ENCODE peak calls at places on chromosome 11, in six cellular contexts. M is astrocyte of the cerebellum, L is tibial artery, W is mucosa of descending colon, G is BE2C, B is cardiac muscle cell. A is an unnamed sample.

GRCh38 chr11:18374956-18375355 is 19.4 kb upstream of the LDHA start:
- DNase-seq in M (no peak), L (no peak), W (no peak), G (no peak), B (no peak), A (no peak)

GRCh38 chr11:94650756-94651155 is 83.6 kb downstream of the PIWIL4 start:
- DNase-seq in M (no peak), L (peak), W (peak), G (no peak), B (peak), A (no peak)

GRCh38 chr11:124873980-124874379 is 8.7 kb downstream of the ROBO3 start:
- DNase-seq in M (no peak), L (no peak), W (no peak), G (no peak), B (no peak), A (no peak)

GRCh38 chr11:122769126-122769780 is 69.0 kb upstream of the CRTAM start:
- DNase-seq in M (no peak), L (no peak), W (no peak), G (no peak), B (peak), A (no peak)

GRCh38 chr11:61152816-61153592 is 8.2 kb downstream of the VPS37C start:
- DNase-seq in M (peak), L (no peak), W (no peak), G (no peak), B (peak), A (no peak)

GRCh38 chr11:74980627-74981026 is 8.1 kb upstream of the NEU3 start:
- DNase-seq in M (no peak), L (no peak), W (no peak), G (no peak), B (no peak), A (no peak)

GRCh38 chr11:26993965-26994446 is at the start of gene FIBIN:
- DNase-seq in M (no peak), L (peak), W (no peak), G (peak), B (peak), A (no peak)

GRCh38 chr11:15114501-15115475 is at the start of gene INSC:
- DNase-seq in M (no peak), L (no peak), W (no peak), G (no peak), B (peak), A (peak)

GRCh38 chr11:27757953-27758352 is 57.7 kb upstream of the BDNF start:
- DNase-seq in M (peak), L (no peak), W (no peak), G (no peak), B (peak), A (no peak)

GRCh38 chr11:104823638-104824037 is 74.6 kb downstream of the CASP12 start:
- DNase-seq in M (no peak), L (no peak), W (no peak), G (no peak), B (no peak), A (no peak)

GRCh38 chr11:44885919-44886318 is 64.8 kb downstream of the TP53I11 start:
- DNase-seq in M (no peak), L (no peak), W (no peak), G (no peak), B (no peak), A (no peak)

GRCh38 chr11:67441731-67442401 is 1.4 kb downstream of the CORO1B start:
- DNase-seq in M (no peak), L (no peak), W (no peak), G (no peak), B (no peak), A (no peak)

GRCh38 chr11:68146704-68147474 is 25.7 kb upstream of the CHKA start:
- DNase-seq in M (no peak), L (no peak), W (peak), G (peak), B (peak), A (no peak)

GRCh38 chr11:33376331-33377099 is 119.3 kb downstream of the HIPK3 start:
- DNase-seq in M (no peak), L (no peak), W (no peak), G (no peak), B (peak), A (peak)

GRCh38 chr11:132451942-132452601 is 1080.2 kb downstream of the OPCML start:
- DNase-seq in M (no peak), L (no peak), W (no peak), G (no peak), B (no peak), A (no peak)

GRCh38 chr11:92269021-92269420 is 44.4 kb downstream of the FAT3 start:
- DNase-seq in M (peak), L (no peak), W (no peak), G (no peak), B (peak), A (no peak)

GRCh38 chr11:116219171-116219635 is 553.6 kb downstream of the BUD13 start:
- DNase-seq in M (peak), L (no peak), W (no peak), G (peak), B (no peak), A (no peak)

GRCh38 chr11:69010361-69010891 is 2.6 kb downstream of the MRGPRF start:
- DNase-seq in M (no peak), L (no peak), W (no peak), G (no peak), B (no peak), A (no peak)

GRCh38 chr11:11581493-11581880 is 40.3 kb downstream of the GALNT18 start:
- DNase-seq in M (no peak), L (no peak), W (no peak), G (no peak), B (no peak), A (no peak)

GRCh38 chr11:59615132-59615636 is 390 bp downstream of the OSBP start:
- DNase-seq in M (no peak), L (peak), W (peak), G (peak), B (peak), A (peak)

GRCh38 chr11:2777396-2777795 is 77.6 kb upstream of the KCNQ1OT1 start:
- DNase-seq in M (no peak), L (no peak), W (no peak), G (no peak), B (peak), A (peak)

GRCh38 chr11:94493146-94493442 is 550 bp downstream of the MRE11 start:
- DNase-seq in M (no peak), L (no peak), W (peak), G (no peak), B (no peak), A (no peak)

GRCh38 chr11:11502303-11502828 is 119.4 kb downstream of the GALNT18 start:
- DNase-seq in M (no peak), L (no peak), W (peak), G (no peak), B (no peak), A (no peak)

GRCh38 chr11:18749681-18750319 is 23.8 kb upstream of the IGSF22 start:
- DNase-seq in M (peak), L (peak), W (no peak), G (peak), B (peak), A (no peak)

GRCh38 chr11:126892781-126893180 is 107.8 kb downstream of the KIRREL3 start:
- DNase-seq in M (no peak), L (no peak), W (no peak), G (no peak), B (no peak), A (no peak)

GRCh38 chr11:3989251-3989650 is 105.3 kb upstream of the RRM1 start:
- DNase-seq in M (no peak), L (no peak), W (peak), G (no peak), B (no peak), A (no peak)

GRCh38 chr11:63869171-63869591 is 30.3 kb downstream of the MARK2 start:
- DNase-seq in M (no peak), L (no peak), W (peak), G (no peak), B (no peak), A (no peak)

GRCh38 chr11:87972133-87972532 is 203.1 kb downstream of the RAB38 start:
- DNase-seq in M (no peak), L (no peak), W (no peak), G (no peak), B (no peak), A (no peak)

GRCh38 chr11:133950874-133951483 is 5.8 kb downstream of the IGSF9B start:
- DNase-seq in M (no peak), L (peak), W (no peak), G (peak), B (no peak), A (no peak)

GRCh38 chr11:15346907-15347306 is 232.2 kb downstream of the INSC start:
- DNase-seq in M (no peak), L (no peak), W (no peak), G (no peak), B (no peak), A (no peak)

GRCh38 chr11:79663012-79663411 is 222.2 kb upstream of the TENM4 start:
- DNase-seq in M (no peak), L (no peak), W (no peak), G (no peak), B (no peak), A (no peak)

GRCh38 chr11:38019072-38019775 is 1421.2 kb upstream of the RAG2 start:
- DNase-seq in M (no peak), L (no peak), W (no peak), G (no peak), B (peak), A (no peak)

GRCh38 chr11:45212566-45213315 is 66.3 kb downstream of the PRDM11 start:
- DNase-seq in M (no peak), L (no peak), W (no peak), G (no peak), B (no peak), A (no peak)

GRCh38 chr11:94737171-94737611 is 31.0 kb upstream of the AMOTL1 start:
- DNase-seq in M (no peak), L (no peak), W (no peak), G (no peak), B (no peak), A (no peak)

GRCh38 chr11:58068640-58069039 is 37.9 kb downstream of the OR6Q1 start:
- DNase-seq in M (no peak), L (no peak), W (no peak), G (no peak), B (no peak), A (no peak)

GRCh38 chr11:5621580-5621979 is 3.2 kb upstream of the TRIM34 start:
- DNase-seq in M (no peak), L (no peak), W (no peak), G (no peak), B (no peak), A (no peak)

GRCh38 chr11:108224908-108225786 is 2.3 kb downstream of the ATM start:
- DNase-seq in M (no peak), L (no peak), W (no peak), G (no peak), B (no peak), A (no peak)

GRCh38 chr11:27933992-27934829 is 173.7 kb downstream of the KIF18A start:
- DNase-seq in M (peak), L (no peak), W (no peak), G (no peak), B (peak), A (no peak)

GRCh38 chr11:129815596-129816461 is at the start of gene TMEM45B:
- DNase-seq in M (no peak), L (no peak), W (peak), G (peak), B (peak), A (peak)

GRCh38 chr11:129819237-129819636 is 3.6 kb downstream of the TMEM45B start:
- DNase-seq in M (no peak), L (no peak), W (no peak), G (no peak), B (no peak), A (no peak)

GRCh38 chr11:129813216-129813791 is 2.3 kb upstream of the TMEM45B start:
- DNase-seq in M (no peak), L (no peak), W (no peak), G (no peak), B (no peak), A (no peak)

GRCh38 chr11:129817282-129818051 is 1.8 kb downstream of the TMEM45B start:
- DNase-seq in M (no peak), L (no peak), W (peak), G (no peak), B (no peak), A (no peak)

GRCh38 chr11:129814244-129814992 is 1.2 kb upstream of the TMEM45B start:
- DNase-seq in M (no peak), L (no peak), W (no peak), G (peak), B (no peak), A (no peak)
- TF ChIP-seq CTCF in M (no peak), L (no peak), W (no peak), G (no peak), B (no peak), A (no peak)

GRCh38 chr11:114953039-114953438 is 274.7 kb downstream of the NXPE2 start:
- DNase-seq in M (no peak), L (no peak), W (peak), G (no peak), B (no peak), A (no peak)
- TF ChIP-seq CTCF in M (no peak), L (no peak), W (no peak), G (peak), B (no peak), A (peak)

GRCh38 chr11:77143405-77144020 is 15.5 kb downstream of the MYO7A start:
- DNase-seq in M (no peak), L (no peak), W (no peak), G (no peak), B (no peak), A (no peak)
- TF ChIP-seq CTCF in M (no peak), L (no peak), W (no peak), G (no peak), B (no peak), A (no peak)

DNA sequence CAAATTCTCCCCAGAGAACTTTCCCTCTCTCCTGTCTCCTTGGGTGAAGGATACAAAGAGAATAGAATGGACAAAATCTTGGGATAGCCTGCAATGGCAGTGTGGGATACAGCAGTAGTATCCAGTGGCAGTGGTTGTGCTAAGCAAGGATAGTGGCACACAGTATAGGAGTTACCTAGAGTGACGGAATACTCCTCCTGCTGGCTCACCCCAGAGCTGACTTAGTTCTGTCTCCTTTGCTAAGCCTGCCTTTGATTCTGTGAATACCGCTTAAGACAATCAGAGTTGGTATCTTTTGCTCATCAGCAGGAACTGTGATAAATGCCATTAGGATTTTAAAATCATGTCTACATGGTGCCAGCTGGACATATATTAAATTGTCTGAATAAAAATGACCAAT is 404.3 kb downstream of the JRKL start:
- DNase-seq in M (no peak), L (no peak), W (no peak), G (no peak), B (no peak), A (no peak)
- TF ChIP-seq CTCF in M (no peak), L (no peak), W (no peak), G (peak), B (no peak), A (no peak)

DNA sequence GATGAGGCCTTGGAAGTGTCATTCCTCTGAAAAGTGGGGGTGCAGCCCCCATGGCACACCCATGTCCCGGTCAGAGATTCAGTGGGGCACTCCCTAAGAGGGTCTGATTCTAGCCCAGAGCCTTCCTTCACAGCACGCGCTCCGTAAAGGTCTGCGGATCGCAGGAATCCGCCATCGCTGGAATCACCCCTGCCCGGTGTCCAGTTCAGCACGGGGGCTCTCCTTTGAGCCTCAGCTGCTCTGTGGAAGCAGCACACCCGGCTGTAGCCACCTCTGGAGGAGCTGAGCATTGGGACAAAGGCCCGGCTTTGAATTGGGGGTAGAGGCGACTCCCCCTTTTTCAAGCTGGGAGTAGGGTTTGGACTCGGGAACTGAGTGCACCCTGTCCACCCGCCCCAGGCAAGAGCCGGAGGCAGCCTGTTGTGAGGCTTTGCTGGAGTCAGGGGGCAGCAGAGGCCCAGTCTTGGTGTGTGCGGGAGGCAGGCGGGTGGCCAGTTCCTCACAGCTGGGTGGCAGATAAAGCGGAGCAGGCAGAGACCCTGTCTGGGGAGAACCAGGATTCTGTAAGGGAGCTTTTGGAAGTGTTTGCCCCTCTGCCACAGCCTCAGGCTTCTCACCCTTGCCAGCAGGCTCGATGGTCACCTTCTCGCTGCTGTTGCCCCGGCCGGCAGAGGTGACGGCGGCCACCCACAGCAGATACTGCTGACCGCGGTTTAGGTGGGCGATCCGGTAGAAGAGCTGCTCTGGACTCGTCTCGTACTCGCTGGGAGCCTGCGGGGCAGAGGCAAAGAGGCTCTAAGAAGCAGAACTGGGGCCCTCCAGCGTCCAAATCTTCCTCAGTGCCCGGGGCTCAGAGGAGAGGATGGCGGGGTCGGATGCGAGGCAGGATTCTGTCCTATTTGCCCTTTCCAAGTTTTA is 115.9 kb downstream of the CEP164 start:
- DNase-seq in M (no peak), L (peak), W (peak), G (peak), B (peak), A (peak)
- TF ChIP-seq CTCF in M (peak), L (no peak), W (peak), G (peak), B (peak), A (peak)

DNA sequence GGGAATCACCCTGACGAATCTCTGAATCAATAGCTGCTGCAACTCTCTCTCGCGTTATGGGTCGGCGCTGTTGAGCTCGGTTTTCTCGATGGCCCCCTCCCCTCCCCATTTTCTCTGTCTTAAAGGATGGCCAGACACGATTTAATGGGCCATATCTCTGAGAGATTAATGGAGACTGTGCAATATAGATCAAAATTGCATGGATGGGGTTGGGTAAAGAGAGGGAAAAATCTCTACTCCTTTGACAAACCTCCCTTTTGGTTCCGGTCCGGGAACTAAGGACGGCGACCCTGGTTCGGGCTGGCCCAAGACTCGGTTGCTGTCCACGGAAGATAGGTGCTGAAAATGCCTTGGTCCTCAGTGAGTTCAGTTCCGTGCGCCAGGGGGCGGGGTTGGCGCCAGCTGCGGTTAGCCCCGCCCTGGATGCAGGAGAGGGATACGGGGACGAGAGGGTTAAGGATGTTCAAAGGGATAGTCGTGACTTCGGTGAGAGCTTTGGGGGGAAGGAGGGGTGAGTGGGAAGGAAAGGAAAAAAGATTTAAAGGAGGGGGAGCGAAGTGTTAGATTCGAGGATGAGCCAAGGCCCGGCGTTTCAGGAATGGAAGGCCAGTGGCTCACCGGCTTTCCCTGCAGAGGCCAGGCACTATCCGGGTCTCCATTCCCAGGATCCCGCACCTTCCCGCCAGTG is 103.6 kb upstream of the HSD17B12 start:
- DNase-seq in M (peak), L (no peak), W (peak), G (peak), B (peak), A (peak)
- TF ChIP-seq CTCF in M (peak), L (peak), W (no peak), G (peak), B (peak), A (peak)

GRCh38 chr11:96012086-96012824 is 88.3 kb upstream of the MTMR2 start:
- DNase-seq in M (peak), L (no peak), W (peak), G (peak), B (peak), A (peak)
- TF ChIP-seq CTCF in M (peak), L (peak), W (peak), G (peak), B (peak), A (peak)

DNA sequence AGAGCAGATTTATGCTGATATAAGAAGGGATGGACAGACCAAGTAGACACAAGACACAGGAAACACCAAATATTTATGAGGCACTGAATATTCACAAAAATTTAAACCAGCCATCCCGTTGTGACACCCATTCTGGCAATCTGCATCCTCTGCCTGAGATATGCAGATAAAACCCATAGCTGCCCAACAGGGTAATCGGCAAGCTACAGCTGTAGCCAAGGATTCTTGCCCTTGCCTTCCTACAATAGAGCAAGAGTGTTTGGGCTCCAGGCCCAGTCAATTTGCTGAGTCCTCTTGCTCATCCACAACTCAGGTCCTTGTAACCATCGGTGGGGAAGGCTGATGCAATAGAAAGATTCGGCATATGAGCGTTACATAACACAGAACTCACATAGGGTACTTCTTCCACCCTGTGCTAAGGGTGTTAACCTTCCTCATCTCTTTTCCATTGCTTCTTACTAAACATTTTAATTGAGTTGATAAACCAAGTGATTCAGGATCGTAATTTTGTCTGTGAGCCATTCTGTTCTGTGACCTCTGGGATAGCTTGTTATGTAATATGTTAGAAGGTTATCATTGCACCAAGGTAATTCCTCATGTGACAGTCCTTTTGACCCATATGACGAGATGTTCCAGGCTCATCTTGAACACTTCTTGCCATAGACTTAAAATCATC is 18.7 kb upstream of the MPZL2 start:
- DNase-seq in M (no peak), L (no peak), W (no peak), G (no peak), B (no peak), A (no peak)
- TF ChIP-seq CTCF in M (no peak), L (no peak), W (no peak), G (no peak), B (no peak), A (no peak)

GRCh38 chr11:103661185-103661584 is 375.3 kb upstream of the DDI1 start:
- DNase-seq in M (no peak), L (no peak), W (no peak), G (no peak), B (no peak), A (no peak)

GRCh38 chr11:103661991-103662390 is 374.4 kb upstream of the DDI1 start:
- DNase-seq in M (no peak), L (no peak), W (no peak), G (no peak), B (no peak), A (no peak)

GRCh38 chr11:103656382-103656781 is 380.1 kb upstream of the DDI1 start:
- DNase-seq in M (no peak), L (no peak), W (no peak), G (no peak), B (no peak), A (no peak)

GRCh38 chr11:103659743-103660142 is 376.7 kb upstream of the DDI1 start:
- DNase-seq in M (no peak), L (no peak), W (no peak), G (no peak), B (peak), A (no peak)

GRCh38 chr11:103659138-103659734 is 377.2 kb upstream of the DDI1 start:
- DNase-seq in M (no peak), L (no peak), W (no peak), G (peak), B (peak), A (no peak)
- TF ChIP-seq CTCF in M (peak), L (no peak), W (no peak), G (peak), B (peak), A (peak)

A was measured in neural crest cell.